ENCODE peak calls at places on chromosomes 6 and 20, in nine cellular contexts. One of them, this sample, is unnamed.
A peak's percentile ranks its signal among the peaks of the same experiment; 100 is the strongest.

GRCh38 chr6:82348130-82348529 is 15.5 kb upstream of the TPBG start:
- DNase-seq in dorsolateral prefrontal cortex: no peak
- DNase-seq in IMR-90: no peak
- DNase-seq in lung: no peak
- DNase-seq in HL-60: no peak
- DNase-seq in Caco-2: no peak
- DNase-seq in GM13976: no peak
- DNase-seq in esophagus muscularis mucosa: no peak
- DNase-seq in activated B cell treated with CpG ODN at 0.5 μM for 24 hours: no peak
- DNase-seq in this sample: no peak

GRCh38 chr6:17768388-17768787 is 61.7 kb upstream of the NUP153 start:
- DNase-seq in lung: no peak
- DNase-seq in esophagus muscularis mucosa: no peak
- DNase-seq in GM13976: no peak
- DNase-seq in dorsolateral prefrontal cortex: no peak
- DNase-seq in activated B cell treated with CpG ODN at 0.5 μM for 24 hours: no peak
- DNase-seq in Caco-2: no peak
- DNase-seq in IMR-90: peak; percentile 33
- DNase-seq in HL-60: peak; percentile 14
- DNase-seq in this sample: no peak

GRCh38 chr6:159988983-159989454 is 20.1 kb downstream of the IGF2R start:
- DNase-seq in activated B cell treated with CpG ODN at 0.5 μM for 24 hours: no peak
- DNase-seq in Caco-2: no peak
- DNase-seq in HL-60: peak; percentile 82
- DNase-seq in lung: no peak
- DNase-seq in dorsolateral prefrontal cortex: no peak
- DNase-seq in IMR-90: no peak
- DNase-seq in GM13976: no peak
- DNase-seq in esophagus muscularis mucosa: no peak
- DNase-seq in this sample: no peak

GRCh38 chr20:6994452-6994851 is 227.0 kb downstream of the BMP2 start:
- DNase-seq in lung: no peak
- DNase-seq in IMR-90: no peak
- DNase-seq in dorsolateral prefrontal cortex: no peak
- DNase-seq in GM13976: no peak
- DNase-seq in activated B cell treated with CpG ODN at 0.5 μM for 24 hours: no peak
- DNase-seq in HL-60: no peak
- DNase-seq in Caco-2: no peak
- DNase-seq in esophagus muscularis mucosa: no peak
- DNase-seq in this sample: no peak

GRCh38 chr6:154650351-154650750 is 82.9 kb upstream of the SCAF8 start:
- DNase-seq in HL-60: no peak
- DNase-seq in GM13976: no peak
- DNase-seq in Caco-2: no peak
- DNase-seq in IMR-90: no peak
- DNase-seq in activated B cell treated with CpG ODN at 0.5 μM for 24 hours: no peak
- DNase-seq in esophagus muscularis mucosa: no peak
- DNase-seq in lung: peak; percentile 55
- DNase-seq in dorsolateral prefrontal cortex: no peak
- DNase-seq in this sample: no peak

GRCh38 chr6:129778793-129779192 is 68.8 kb upstream of the ARHGAP18 start:
- DNase-seq in Caco-2: no peak
- DNase-seq in esophagus muscularis mucosa: no peak
- DNase-seq in lung: no peak
- DNase-seq in IMR-90: no peak
- DNase-seq in HL-60: no peak
- DNase-seq in GM13976: no peak
- DNase-seq in dorsolateral prefrontal cortex: no peak
- DNase-seq in activated B cell treated with CpG ODN at 0.5 μM for 24 hours: no peak
- DNase-seq in this sample: no peak

GRCh38 chr20:43667341-43668132 is 623 bp downstream of the MYBL2 start:
- DNase-seq in esophagus muscularis mucosa: no peak
- DNase-seq in activated B cell treated with CpG ODN at 0.5 μM for 24 hours: peak; percentile 65
- DNase-seq in GM13976: peak; percentile 58
- DNase-seq in IMR-90: no peak
- DNase-seq in dorsolateral prefrontal cortex: no peak
- DNase-seq in HL-60: peak; percentile 46
- DNase-seq in Caco-2: peak; percentile 64
- DNase-seq in lung: no peak
- DNase-seq in this sample: no peak

GRCh38 chr6:153024401-153025017 is 22.0 kb upstream of the MTRF1L start:
- DNase-seq in Caco-2: peak; percentile 52
- DNase-seq in lung: peak; percentile 33
- DNase-seq in activated B cell treated with CpG ODN at 0.5 μM for 24 hours: peak; percentile 17
- DNase-seq in esophagus muscularis mucosa: no peak
- DNase-seq in GM13976: peak; percentile 56
- DNase-seq in HL-60: peak; percentile 56
- DNase-seq in dorsolateral prefrontal cortex: no peak
- DNase-seq in IMR-90: peak; percentile 56
- DNase-seq in this sample: peak; percentile 17

GRCh38 chr6:106688177-106688951 is 59.0 kb downstream of the QRSL1 start:
- DNase-seq in esophagus muscularis mucosa: no peak
- DNase-seq in Caco-2: no peak
- DNase-seq in dorsolateral prefrontal cortex: no peak
- DNase-seq in HL-60: no peak
- DNase-seq in lung: no peak
- DNase-seq in GM13976: no peak
- DNase-seq in activated B cell treated with CpG ODN at 0.5 μM for 24 hours: no peak
- DNase-seq in IMR-90: no peak
- DNase-seq in this sample: no peak

GRCh38 chr6:33297406-33297955 is 1.3 kb downstream of the RGL2 start:
- DNase-seq in HL-60: peak; percentile 34
- DNase-seq in esophagus muscularis mucosa: no peak
- DNase-seq in dorsolateral prefrontal cortex: no peak
- DNase-seq in activated B cell treated with CpG ODN at 0.5 μM for 24 hours: peak; percentile 45
- DNase-seq in lung: peak; percentile 75
- DNase-seq in GM13976: peak; percentile 68
- DNase-seq in IMR-90: no peak
- DNase-seq in Caco-2: peak; percentile 84
- DNase-seq in this sample: no peak

GRCh38 chr6:166262738-166263515 is 45.3 kb downstream of the PRR18 start:
- DNase-seq in Caco-2: no peak
- DNase-seq in esophagus muscularis mucosa: peak; percentile 91
- DNase-seq in lung: no peak
- DNase-seq in IMR-90: no peak
- DNase-seq in GM13976: no peak
- DNase-seq in activated B cell treated with CpG ODN at 0.5 μM for 24 hours: no peak
- DNase-seq in dorsolateral prefrontal cortex: no peak
- DNase-seq in HL-60: peak; percentile 30
- DNase-seq in this sample: no peak

GRCh38 chr6:125612400-125612846 is 137.0 kb upstream of the HEY2 start:
- DNase-seq in activated B cell treated with CpG ODN at 0.5 μM for 24 hours: no peak
- DNase-seq in dorsolateral prefrontal cortex: no peak
- DNase-seq in IMR-90: no peak
- DNase-seq in lung: no peak
- DNase-seq in esophagus muscularis mucosa: no peak
- DNase-seq in HL-60: no peak
- DNase-seq in Caco-2: no peak
- DNase-seq in GM13976: no peak
- DNase-seq in this sample: no peak

GRCh38 chr6:17334265-17334664 is 53.1 kb downstream of the RBM24 start:
- DNase-seq in HL-60: no peak
- DNase-seq in IMR-90: peak; percentile 70
- DNase-seq in GM13976: no peak
- DNase-seq in Caco-2: no peak
- DNase-seq in esophagus muscularis mucosa: no peak
- DNase-seq in dorsolateral prefrontal cortex: no peak
- DNase-seq in activated B cell treated with CpG ODN at 0.5 μM for 24 hours: no peak
- DNase-seq in lung: no peak
- DNase-seq in this sample: peak; percentile 23

GRCh38 chr6:142927274-142927586 is 17.7 kb downstream of the HIVEP2 start:
- DNase-seq in lung: no peak
- DNase-seq in HL-60: no peak
- DNase-seq in esophagus muscularis mucosa: no peak
- DNase-seq in dorsolateral prefrontal cortex: no peak
- DNase-seq in IMR-90: no peak
- DNase-seq in Caco-2: no peak
- DNase-seq in GM13976: no peak
- DNase-seq in activated B cell treated with CpG ODN at 0.5 μM for 24 hours: no peak
- DNase-seq in this sample: no peak

GRCh38 chr6:21915707-21916399 is 322.3 kb downstream of the SOX4 start:
- DNase-seq in esophagus muscularis mucosa: no peak
- DNase-seq in dorsolateral prefrontal cortex: no peak
- DNase-seq in HL-60: no peak
- DNase-seq in activated B cell treated with CpG ODN at 0.5 μM for 24 hours: no peak
- DNase-seq in GM13976: no peak
- DNase-seq in lung: no peak
- DNase-seq in Caco-2: no peak
- DNase-seq in IMR-90: peak; percentile 56
- DNase-seq in this sample: peak; percentile 29

GRCh38 chr20:8997720-8998119 is 71.2 kb upstream of the PLCB4 start:
- DNase-seq in HL-60: no peak
- DNase-seq in activated B cell treated with CpG ODN at 0.5 μM for 24 hours: no peak
- DNase-seq in GM13976: no peak
- DNase-seq in dorsolateral prefrontal cortex: no peak
- DNase-seq in Caco-2: no peak
- DNase-seq in esophagus muscularis mucosa: no peak
- DNase-seq in IMR-90: no peak
- DNase-seq in lung: no peak
- DNase-seq in this sample: no peak

GRCh38 chr6:36577298-36577697 is 16.9 kb upstream of the SRSF3 start:
- DNase-seq in dorsolateral prefrontal cortex: no peak
- DNase-seq in IMR-90: peak; percentile 79
- DNase-seq in Caco-2: peak; percentile 81
- DNase-seq in activated B cell treated with CpG ODN at 0.5 μM for 24 hours: no peak
- DNase-seq in GM13976: no peak
- DNase-seq in esophagus muscularis mucosa: no peak
- DNase-seq in HL-60: no peak
- DNase-seq in lung: no peak
- DNase-seq in this sample: peak; percentile 93

GRCh38 chr20:4261333-4262284 is 246.3 kb upstream of the RNF24 start:
- DNase-seq in activated B cell treated with CpG ODN at 0.5 μM for 24 hours: no peak
- DNase-seq in IMR-90: peak; percentile 56
- DNase-seq in GM13976: no peak
- DNase-seq in dorsolateral prefrontal cortex: no peak
- DNase-seq in Caco-2: no peak
- DNase-seq in lung: no peak
- DNase-seq in HL-60: no peak
- DNase-seq in esophagus muscularis mucosa: no peak
- DNase-seq in this sample: peak; percentile 55

GRCh38 chr6:159996087-159996622 is 27.3 kb downstream of the IGF2R start:
- DNase-seq in activated B cell treated with CpG ODN at 0.5 μM for 24 hours: no peak
- DNase-seq in lung: no peak
- DNase-seq in HL-60: no peak
- DNase-seq in GM13976: no peak
- DNase-seq in Caco-2: no peak
- DNase-seq in dorsolateral prefrontal cortex: no peak
- DNase-seq in IMR-90: no peak
- DNase-seq in esophagus muscularis mucosa: no peak
- DNase-seq in this sample: no peak

GRCh38 chr20:44089987-44090674 is 96.9 kb downstream of the JPH2 start:
- DNase-seq in IMR-90: peak; percentile 69
- DNase-seq in GM13976: no peak
- DNase-seq in dorsolateral prefrontal cortex: no peak
- DNase-seq in lung: peak; percentile 55
- DNase-seq in activated B cell treated with CpG ODN at 0.5 μM for 24 hours: no peak
- DNase-seq in Caco-2: peak; percentile 81
- DNase-seq in esophagus muscularis mucosa: no peak
- DNase-seq in HL-60: peak; percentile 13
- DNase-seq in this sample: peak; percentile 70

GRCh38 chr6:13466304-13467215 is 20.8 kb downstream of the GFOD1 start:
- DNase-seq in activated B cell treated with CpG ODN at 0.5 μM for 24 hours: no peak
- DNase-seq in HL-60: no peak
- DNase-seq in dorsolateral prefrontal cortex: no peak
- DNase-seq in GM13976: peak; percentile 42
- DNase-seq in IMR-90: no peak
- DNase-seq in Caco-2: no peak
- DNase-seq in lung: no peak
- DNase-seq in esophagus muscularis mucosa: no peak
- DNase-seq in this sample: no peak

GRCh38 chr6:3031857-3032256 is 32.2 kb downstream of the NQO2 start:
- DNase-seq in esophagus muscularis mucosa: no peak
- DNase-seq in GM13976: no peak
- DNase-seq in IMR-90: no peak
- DNase-seq in activated B cell treated with CpG ODN at 0.5 μM for 24 hours: no peak
- DNase-seq in dorsolateral prefrontal cortex: no peak
- DNase-seq in lung: no peak
- DNase-seq in Caco-2: no peak
- DNase-seq in HL-60: no peak
- DNase-seq in this sample: no peak

DNA sequence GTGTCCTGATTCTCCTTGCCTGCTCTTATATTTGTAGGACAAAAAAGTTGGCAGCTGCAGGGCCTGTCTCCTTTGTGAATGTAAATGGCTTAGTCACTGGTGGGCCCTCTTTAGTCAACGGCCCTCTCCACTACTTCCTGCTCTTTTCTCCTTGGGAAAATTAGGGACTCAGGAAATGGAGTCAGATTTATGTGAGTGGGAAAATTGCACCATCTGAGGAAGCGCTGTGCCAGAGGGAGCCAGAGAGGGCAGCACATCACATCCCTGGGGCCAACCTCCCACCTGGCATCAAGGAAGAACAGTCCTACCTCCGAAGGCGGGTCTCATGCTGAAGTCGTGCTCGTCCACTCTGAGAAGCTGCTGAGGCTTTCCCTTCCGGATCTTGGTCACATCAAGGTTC is 15.6 kb downstream of the GABRR2 start:
- DNase-seq in lung: no peak
- DNase-seq in activated B cell treated with CpG ODN at 0.5 μM for 24 hours: no peak
- DNase-seq in dorsolateral prefrontal cortex: no peak
- DNase-seq in IMR-90: peak; percentile 24
- DNase-seq in Caco-2: no peak
- DNase-seq in esophagus muscularis mucosa: peak; percentile 84
- DNase-seq in HL-60: no peak
- DNase-seq in GM13976: no peak
- DNase-seq in this sample: no peak
- TF ChIP-seq CTCF in lung: no peak
- TF ChIP-seq CTCF in activated B cell treated with CpG ODN at 0.5 μM for 24 hours: no peak
- TF ChIP-seq CTCF in dorsolateral prefrontal cortex: no peak
- TF ChIP-seq CTCF in IMR-90: peak; percentile 13
- TF ChIP-seq CTCF in Caco-2: no peak
- TF ChIP-seq CTCF in esophagus muscularis mucosa: no peak
- TF ChIP-seq CTCF in HL-60: no peak
- TF ChIP-seq CTCF in GM13976: peak; percentile 26
- TF ChIP-seq CTCF in this sample: peak; percentile 41

GRCh38 chr20:25484224-25484846 is 76.9 kb downstream of the GINS1 start:
- DNase-seq in GM13976: no peak
- DNase-seq in IMR-90: no peak
- DNase-seq in HL-60: no peak
- DNase-seq in dorsolateral prefrontal cortex: no peak
- DNase-seq in esophagus muscularis mucosa: no peak
- DNase-seq in Caco-2: no peak
- DNase-seq in activated B cell treated with CpG ODN at 0.5 μM for 24 hours: no peak
- DNase-seq in lung: no peak
- DNase-seq in this sample: no peak
- TF ChIP-seq CTCF in GM13976: no peak
- TF ChIP-seq CTCF in IMR-90: no peak
- TF ChIP-seq CTCF in HL-60: no peak
- TF ChIP-seq CTCF in dorsolateral prefrontal cortex: no peak
- TF ChIP-seq CTCF in esophagus muscularis mucosa: no peak
- TF ChIP-seq CTCF in Caco-2: peak; percentile 35
- TF ChIP-seq CTCF in activated B cell treated with CpG ODN at 0.5 μM for 24 hours: no peak
- TF ChIP-seq CTCF in lung: no peak
- TF ChIP-seq CTCF in this sample: no peak

GRCh38 chr6:112043032-112044007 is 10.6 kb upstream of the CCN6 start:
- DNase-seq in dorsolateral prefrontal cortex: peak; percentile 90
- DNase-seq in lung: peak; percentile 89
- DNase-seq in activated B cell treated with CpG ODN at 0.5 μM for 24 hours: peak; percentile 78
- DNase-seq in HL-60: peak; percentile 84
- DNase-seq in esophagus muscularis mucosa: peak; percentile 97
- DNase-seq in IMR-90: peak; percentile 91
- DNase-seq in GM13976: peak; percentile 87
- DNase-seq in Caco-2: peak; percentile 89
- DNase-seq in this sample: peak; percentile 91
- TF ChIP-seq CTCF in dorsolateral prefrontal cortex: peak; percentile 94
- TF ChIP-seq CTCF in lung: peak; percentile 90
- TF ChIP-seq CTCF in activated B cell treated with CpG ODN at 0.5 μM for 24 hours: peak; percentile 62
- TF ChIP-seq CTCF in HL-60: peak; percentile 87
- TF ChIP-seq CTCF in esophagus muscularis mucosa: peak; percentile 93
- TF ChIP-seq CTCF in IMR-90: peak; percentile 98
- TF ChIP-seq CTCF in GM13976: peak; percentile 95
- TF ChIP-seq CTCF in Caco-2: peak; percentile 96
- TF ChIP-seq CTCF in this sample: peak; percentile 93

GRCh38 chr20:10671221-10671849 is 2.5 kb downstream of the JAG1 start:
- DNase-seq in HL-60: peak; percentile 92
- DNase-seq in IMR-90: peak; percentile 94
- DNase-seq in Caco-2: peak; percentile 82
- DNase-seq in lung: no peak
- DNase-seq in activated B cell treated with CpG ODN at 0.5 μM for 24 hours: no peak
- DNase-seq in dorsolateral prefrontal cortex: peak; percentile 45
- DNase-seq in GM13976: peak; percentile 82
- DNase-seq in esophagus muscularis mucosa: peak; percentile 97
- DNase-seq in this sample: peak; percentile 94
- TF ChIP-seq CTCF in HL-60: peak; percentile 65
- TF ChIP-seq CTCF in IMR-90: peak; percentile 62
- TF ChIP-seq CTCF in Caco-2: peak; percentile 72
- TF ChIP-seq CTCF in lung: peak; percentile 6
- TF ChIP-seq CTCF in activated B cell treated with CpG ODN at 0.5 μM for 24 hours: no peak
- TF ChIP-seq CTCF in dorsolateral prefrontal cortex: peak; percentile 43
- TF ChIP-seq CTCF in GM13976: peak; percentile 51
- TF ChIP-seq CTCF in esophagus muscularis mucosa: peak; percentile 36
- TF ChIP-seq CTCF in this sample: peak; percentile 75